ENCODE peak calls at places on chromosome 7, in seven cellular contexts. R is RWPE1, V is astrocyte of the spinal cord, O is coronary artery, Q is activated B cell treated with CpG ODN at 0.5 μM for 24 hours, J is HepG2, Z is osteocyte. F is an unnamed sample.

GRCh38 chr7:132422502-132423101 is 153.7 kb downstream of the PLXNA4 start:
- DNase-seq in J (no peak), Q (no peak), V (peak; percentile 55), O (no peak), Z (no peak), R (no peak), F (no peak)

GRCh38 chr7:112056409-112056808 is 149.8 kb downstream of the DOCK4 start:
- DNase-seq in O (no peak), R (peak; percentile 8), V (peak; percentile 10), J (no peak), Q (no peak), Z (no peak), F (no peak)

GRCh38 chr7:25894002-25894901 is 257.7 kb upstream of the NFE2L3 start:
- DNase-seq in R (peak; percentile 44), J (peak; percentile 45), Q (no peak), V (no peak), O (no peak), Z (no peak), F (peak; percentile 24)

GRCh38 chr7:51019231-51019844 is 236.6 kb upstream of the GRB10 start:
- DNase-seq in Z (peak; percentile 44), R (peak; percentile 59), O (no peak), J (no peak), V (peak; percentile 92), Q (no peak), F (no peak)

GRCh38 chr7:144854839-144855424 is 19.1 kb upstream of the TPK1 start:
- DNase-seq in R (peak; percentile 36), V (peak; percentile 22), Q (no peak), Z (no peak), O (no peak), J (peak; percentile 4), F (peak; percentile 6)

GRCh38 chr7:44310221-44310848 is 15.1 kb downstream of the CAMK2B start:
- DNase-seq in O (peak; percentile 17), Q (no peak), Z (no peak), J (no peak), R (no peak), V (no peak), F (no peak)

GRCh38 chr7:6271694-6272371 is 591 bp downstream of the CYTH3 start:
- DNase-seq in Z (no peak), O (peak; percentile 79), V (no peak), J (no peak), Q (peak; percentile 35), R (peak; percentile 35), F (peak; percentile 12)

GRCh38 chr7:155130493-155130892 is 60.4 kb downstream of the HTR5A start:
- DNase-seq in R (no peak), O (no peak), Z (peak; percentile 75), J (no peak), Q (no peak), V (no peak), F (no peak)

GRCh38 chr7:43392638-43393037 is 190.3 kb upstream of the STK17A start:
- DNase-seq in O (no peak), J (no peak), Z (no peak), R (no peak), V (no peak), Q (no peak), F (no peak)

GRCh38 chr7:158274404-158274811 is 313.2 kb downstream of the PTPRN2 start:
- DNase-seq in Q (no peak), R (no peak), O (no peak), J (no peak), Z (peak; percentile 75), V (no peak), F (no peak)

GRCh38 chr7:150308575-150308974 is 14.6 kb upstream of the LRRC61 start:
- DNase-seq in Z (no peak), Q (no peak), R (no peak), V (no peak), O (no peak), J (no peak), F (no peak)

GRCh38 chr7:32335107-32335506 is 155.1 kb downstream of the LSM5 start:
- DNase-seq in Q (no peak), O (no peak), J (no peak), Z (no peak), V (no peak), R (peak; percentile 70), F (no peak)

GRCh38 chr7:16422917-16423316 is 1.6 kb upstream of the CRPPA start:
- DNase-seq in Z (no peak), J (no peak), V (no peak), Q (no peak), O (no peak), R (no peak), F (no peak)

GRCh38 chr7:135143874-135144668 is 3.8 kb upstream of the TMEM140 start:
- DNase-seq in R (no peak), V (no peak), J (no peak), Z (no peak), O (no peak), Q (no peak), F (no peak)

GRCh38 chr7:131557521-131558385 is 1.3 kb upstream of the PODXL start:
- DNase-seq in R (no peak), Q (no peak), V (no peak), J (no peak), Z (no peak), O (no peak), F (peak; percentile 58)

GRCh38 chr7:3897430-3898385 is 596.7 kb downstream of the SDK1 start:
- DNase-seq in Z (no peak), J (peak; percentile 29), R (peak; percentile 48), O (peak; percentile 40), Q (no peak), V (peak; percentile 66), F (peak; percentile 9)

GRCh38 chr7:31443457-31443856 is 70.4 kb upstream of the ITPRID1 start:
- DNase-seq in R (peak; percentile 55), Z (no peak), J (peak; percentile 26), O (no peak), V (peak; percentile 55), Q (no peak), F (no peak)

GRCh38 chr7:139054101-139054500 is 18.3 kb upstream of the ZC3HAV1L start:
- DNase-seq in O (no peak), R (no peak), Z (no peak), V (no peak), J (no peak), Q (no peak), F (no peak)

DNA sequence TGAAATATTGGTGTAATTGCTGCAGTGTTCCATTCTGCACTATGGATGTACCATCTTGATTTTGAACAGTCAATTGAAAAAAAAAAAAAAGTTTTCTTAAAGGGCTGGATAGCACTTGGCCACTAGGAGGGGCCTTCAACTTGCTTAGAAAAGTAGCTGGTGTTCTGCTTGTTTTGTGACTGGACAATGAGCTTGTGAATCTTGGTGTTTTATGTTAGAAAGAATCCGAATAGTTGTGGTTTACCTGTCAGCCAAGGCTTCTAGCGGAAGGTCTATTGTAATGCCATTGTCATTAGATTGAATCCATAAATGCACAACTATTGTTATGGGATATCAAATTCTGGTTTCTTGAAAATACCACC is 77.1 kb downstream of the BMPER start:
- DNase-seq in V (peak; percentile 50), Z (no peak), R (no peak), O (no peak), Q (no peak), J (no peak), F (no peak)
- TF ChIP-seq CTCF in V (peak; percentile 69), Z (peak; percentile 31), R (no peak), O (no peak), Q (no peak), J (peak; percentile 36), F (peak; percentile 54)

DNA sequence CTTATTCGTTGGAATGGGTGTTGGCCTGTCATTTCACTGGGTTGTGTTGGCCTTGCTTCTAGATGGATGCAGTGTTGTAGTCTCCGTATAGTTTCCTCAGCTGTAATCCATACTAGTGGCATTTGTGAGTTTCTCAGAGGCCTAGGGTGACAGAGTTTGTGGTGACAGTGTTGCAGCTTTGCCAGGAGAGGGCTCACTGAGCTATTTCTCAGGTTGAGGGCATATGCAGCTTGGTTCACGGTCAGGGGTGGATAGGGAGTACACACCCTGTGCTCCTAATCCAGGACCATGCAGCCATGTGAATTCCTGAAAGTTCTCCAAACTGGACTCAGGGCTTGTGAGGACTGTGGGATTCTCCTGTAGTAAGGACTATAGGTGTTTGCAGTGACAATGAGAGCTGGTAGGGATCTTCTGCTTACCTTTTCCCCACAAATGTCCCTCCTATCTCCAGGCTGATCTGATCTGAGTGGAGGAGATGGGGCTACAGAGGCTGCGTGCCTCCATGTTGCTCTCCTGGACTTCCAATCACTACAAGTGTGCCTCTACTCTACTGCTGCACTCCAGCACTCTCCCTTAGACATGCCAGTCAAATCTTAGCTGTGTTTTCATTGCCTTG is 229.0 kb downstream of the STK31 start:
- DNase-seq in J (peak; percentile 33), Q (no peak), R (peak; percentile 45), O (no peak), V (peak; percentile 30), Z (no peak), F (peak; percentile 52)
- TF ChIP-seq CTCF in J (peak; percentile 85), Q (no peak), R (peak; percentile 29), O (no peak), V (peak; percentile 65), Z (peak; percentile 54), F (peak; percentile 28)

DNA sequence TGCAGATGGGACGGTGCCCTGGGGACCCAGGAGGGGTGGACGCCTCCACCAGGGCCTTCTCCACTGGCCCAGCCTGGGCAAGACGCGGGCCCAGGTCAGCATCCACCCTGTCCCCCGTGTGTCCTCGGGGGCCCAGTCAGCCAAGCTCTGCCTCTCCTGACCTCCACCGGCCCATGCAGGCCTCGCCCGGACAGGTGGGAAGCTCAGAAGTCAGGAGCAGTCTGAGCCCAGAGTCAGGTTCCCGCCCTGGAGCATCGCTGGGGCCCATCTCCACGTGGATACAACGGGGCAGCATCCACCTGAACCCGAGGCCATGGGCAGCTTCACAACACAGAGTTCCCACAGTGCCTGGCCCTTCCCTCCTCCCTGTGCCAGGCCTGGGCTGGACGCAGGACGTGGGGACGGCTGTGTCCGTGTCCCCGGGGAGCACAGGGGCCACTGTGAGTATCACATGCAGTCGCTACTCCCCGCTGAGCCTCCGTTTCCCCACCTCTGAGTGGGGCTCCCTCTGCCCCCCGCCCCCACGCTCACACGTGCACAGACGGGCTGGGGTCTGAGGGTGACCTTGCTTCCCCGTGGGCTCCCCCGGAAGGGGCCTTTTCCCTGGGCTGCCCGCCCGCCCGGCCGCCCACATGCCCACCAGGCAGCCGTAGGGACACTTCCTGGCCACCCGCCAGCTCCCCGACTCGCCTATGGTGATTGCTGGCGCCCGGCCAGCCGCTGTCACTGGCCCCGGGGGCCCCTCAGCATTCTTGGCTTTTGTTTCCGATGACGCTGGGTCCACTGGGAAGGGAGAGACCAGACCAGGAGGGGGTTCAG is 64.3 kb downstream of the PDGFA start:
- DNase-seq in R (peak; percentile 73), O (no peak), V (no peak), Z (peak; percentile 94), Q (no peak), J (peak; percentile 76), F (no peak)
- TF ChIP-seq CTCF in R (no peak), O (no peak), V (no peak), Z (no peak), Q (no peak), J (no peak), F (no peak)

DNA sequence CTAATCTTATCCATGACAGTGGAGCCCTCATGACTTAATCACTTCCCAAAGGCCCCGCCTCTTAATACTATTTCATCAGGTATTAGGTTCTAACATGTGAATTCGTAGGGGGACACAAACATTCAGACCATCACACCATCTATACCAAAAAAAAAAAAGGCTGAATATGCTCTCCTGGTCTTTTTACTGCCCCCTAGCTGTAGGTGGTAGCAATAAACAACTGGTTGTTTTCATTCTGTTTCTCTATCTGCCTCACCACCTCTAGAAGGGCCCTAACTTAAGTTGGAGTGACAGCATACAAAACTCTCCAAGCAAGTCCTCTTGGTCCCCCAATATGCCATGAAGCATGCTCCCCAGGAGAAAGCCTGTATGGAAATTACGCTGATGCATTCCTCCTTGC is 94.1 kb downstream of the GRM8 start:
- DNase-seq in Q (no peak), Z (no peak), R (no peak), V (no peak), J (peak; percentile 1), O (no peak), F (no peak)
- TF ChIP-seq CTCF in Q (no peak), Z (peak; percentile 14), R (no peak), V (no peak), J (peak; percentile 43), O (no peak), F (peak; percentile 61)

GRCh38 chr7:7902845-7903244 is 65.8 kb upstream of the GLCCI1 start:
- DNase-seq in R (no peak), Z (no peak), J (no peak), O (no peak), Q (no peak), V (no peak), F (no peak)
- TF ChIP-seq CTCF in R (no peak), Z (no peak), J (no peak), O (no peak), Q (no peak), V (no peak), F (no peak)